ENCODE peak calls at places on chromosomes 5 and 9, in four cellular contexts. Q is breast epithelium, Z is ELF-1, T is psoas muscle. M is an unnamed sample.

GRCh38 chr9:129042016-129042415 is 5.6 kb downstream of the MIGA2 start:
- DNase-seq in T (no peak), Q (no peak), Z (no peak), M (no peak)

GRCh38 chr9:134712922-134713321 is 71.3 kb downstream of the COL5A1 start:
- DNase-seq in T (peak), Q (no peak), Z (no peak), M (no peak)

GRCh38 chr5:159106569-159107282 is 7.0 kb upstream of the EBF1 start:
- DNase-seq in Q (no peak), T (peak), Z (peak), M (peak)

GRCh38 chr9:129626944-129627297 is 958 bp downstream of the NTMT1 start:
- DNase-seq in T (no peak), Q (no peak), Z (peak), M (no peak)

GRCh38 chr5:179805529-179806249 is 977 bp downstream of the MGAT4B start:
- DNase-seq in Z (peak), Q (no peak), T (peak), M (no peak)

GRCh38 chr5:150596313-150596712 is 44.1 kb upstream of the SYNPO start:
- DNase-seq in T (no peak), Q (no peak), Z (peak), M (no peak)

GRCh38 chr5:98624145-98624880 is 149.2 kb upstream of the RGMB start:
- DNase-seq in T (no peak), Q (no peak), Z (no peak), M (no peak)

GRCh38 chr5:19546521-19546920 is 441.5 kb downstream of the CDH18 start:
- DNase-seq in Q (no peak), Z (no peak), T (no peak), M (no peak)

GRCh38 chr5:179128976-179129375 is 68.8 kb downstream of the ZNF354C start:
- DNase-seq in T (no peak), Z (no peak), Q (peak), M (no peak)

GRCh38 chr9:109886617-109887016 is 106.6 kb downstream of the PALM2AKAP2 start:
- DNase-seq in Q (no peak), Z (no peak), T (no peak), M (no peak)

GRCh38 chr5:113771483-113771882 is 258.0 kb downstream of the YTHDC2 start:
- DNase-seq in T (no peak), Z (no peak), Q (no peak), M (no peak)

GRCh38 chr9:133163559-133164208 is at the start of gene GBGT1:
- DNase-seq in Z (peak), Q (no peak), T (peak), M (peak)

GRCh38 chr5:180090098-180090768 is 18.7 kb upstream of the RNF130 start:
- DNase-seq in T (peak), Q (no peak), Z (peak), M (peak)

GRCh38 chr5:171122372-171122771 is 186.7 kb upstream of the TLX3 start:
- DNase-seq in Q (no peak), Z (no peak), T (no peak), M (no peak)

GRCh38 chr9:38622083-38622674 is 1.8 kb upstream of the ANKRD18A start:
- DNase-seq in T (peak), Q (no peak), Z (peak), M (no peak)

GRCh38 chr5:137098663-137099062 is 400.5 kb downstream of the SPOCK1 start:
- DNase-seq in T (no peak), Z (no peak), Q (no peak), M (no peak)

GRCh38 chr5:1323803-1324173 is 21.1 kb downstream of the CLPTM1L start:
- DNase-seq in T (no peak), Q (no peak), Z (no peak), M (no peak)

GRCh38 chr9:88477300-88477751 is 57.7 kb upstream of the NXNL2 start:
- DNase-seq in T (no peak), Z (no peak), Q (no peak), M (no peak)

GRCh38 chr5:121731377-121731776 is 120.3 kb upstream of the FTMT start:
- DNase-seq in T (no peak), Z (no peak), Q (no peak), M (no peak)

GRCh38 chr9:136910197-136910900 is 24.0 kb downstream of the TRAF2 start:
- DNase-seq in Q (no peak), Z (no peak), T (no peak), M (no peak)

GRCh38 chr5:1116109-1116735 is 4.4 kb upstream of the SLC12A7 start:
- DNase-seq in T (no peak), Z (no peak), Q (no peak), M (no peak)

GRCh38 chr9:122281368-122281767 is 16.7 kb downstream of the MRRF start:
- DNase-seq in Z (no peak), Q (no peak), T (no peak), M (no peak)

GRCh38 chr9:96217358-96217755 is 84.6 kb downstream of the HSD17B3 start:
- DNase-seq in T (no peak), Q (no peak), Z (peak), M (peak)

GRCh38 chr9:22117511-22118388 is 108.6 kb upstream of the CDKN2B start:
- DNase-seq in T (peak), Q (no peak), Z (peak), M (peak)

GRCh38 chr9:17052626-17053025 is 82.2 kb upstream of the CNTLN start:
- DNase-seq in Q (no peak), T (no peak), Z (peak), M (no peak)

GRCh38 chr5:131164931-131165727 is at the start of gene HINT1:
- DNase-seq in Q (peak), Z (peak), T (peak), M (peak)

GRCh38 chr5:60178101-60178500 is 284.6 kb upstream of the PDE4D start:
- DNase-seq in T (no peak), Q (no peak), Z (no peak), M (no peak)

GRCh38 chr5:175629231-175629630 is 28.6 kb upstream of the HRH2 start:
- DNase-seq in Z (no peak), T (no peak), Q (no peak), M (no peak)

GRCh38 chr5:126912607-126913006 is 117.8 kb downstream of the MARCHF3 start:
- DNase-seq in Q (no peak), T (no peak), Z (no peak), M (no peak)

GRCh38 chr5:137036630-137037029 is 462.5 kb downstream of the SPOCK1 start:
- DNase-seq in T (no peak), Q (no peak), Z (peak), M (no peak)

GRCh38 chr9:121812159-121812735 is 160.8 kb downstream of the DAB2IP start:
- DNase-seq in Z (no peak), Q (no peak), T (no peak), M (no peak)

GRCh38 chr9:109856785-109857184 is 76.8 kb downstream of the PALM2AKAP2 start:
- DNase-seq in Z (peak), T (peak), Q (no peak), M (peak)

GRCh38 chr9:131986576-131986975 is 93.1 kb downstream of the MED27 start:
- DNase-seq in Q (no peak), Z (no peak), T (no peak), M (no peak)

GRCh38 chr9:114203410-114204140 is 48.2 kb downstream of the COL27A1 start:
- DNase-seq in Q (no peak), T (peak), Z (no peak), M (no peak)

GRCh38 chr5:116738270-116738947 is 163.8 kb upstream of the SEMA6A start:
- DNase-seq in Z (peak), Q (no peak), T (no peak), M (no peak)

GRCh38 chr9:98191210-98191609 is 1.2 kb downstream of the CORO2A start:
- DNase-seq in T (no peak), Q (no peak), Z (peak), M (no peak)

GRCh38 chr9:7976167-7976755 is 176.7 kb upstream of the DMAC1 start:
- DNase-seq in Z (no peak), T (no peak), Q (no peak), M (no peak)